ENCODE peak calls at places on chromosomes 4 and X, in four cellular contexts. One of them, this sample, is unnamed.
A peak's percentile ranks its signal among the peaks of the same experiment; 100 is the strongest.

GRCh38 chr4:121567748-121568147 is 129.0 kb downstream of the ANXA5 start:
- DNase-seq in HepG2: no peak
- DNase-seq in K562: no peak
- DNase-seq in HCT116: no peak
- DNase-seq in this sample: no peak

GRCh38 chrX:147875866-147876596 is 35.7 kb upstream of the FMR1 start:
- DNase-seq in HCT116: no peak
- DNase-seq in K562: no peak
- DNase-seq in HepG2: peak; percentile 85
- DNase-seq in this sample: no peak

GRCh38 chr4:181566490-181566889 is 676.7 kb upstream of the TENM3 start:
- DNase-seq in HCT116: no peak
- DNase-seq in HepG2: no peak
- DNase-seq in K562: no peak
- DNase-seq in this sample: no peak

GRCh38 chrX:9765737-9766098 is at the start of gene GPR143:
- DNase-seq in HepG2: no peak
- DNase-seq in HCT116: no peak
- DNase-seq in K562: no peak
- DNase-seq in this sample: no peak

GRCh38 chr4:70925899-70926635 is 23.9 kb downstream of the MOB1B start:
- DNase-seq in HepG2: no peak
- DNase-seq in K562: no peak
- DNase-seq in HCT116: no peak
- DNase-seq in this sample: no peak

GRCh38 chr4:56326363-56326762 is 60.9 kb downstream of the AASDH start:
- DNase-seq in K562: no peak
- DNase-seq in HepG2: no peak
- DNase-seq in HCT116: no peak
- DNase-seq in this sample: no peak

GRCh38 chr4:186688150-186688943 is 35.3 kb downstream of the FAT1 start:
- DNase-seq in HepG2: peak; percentile 53
- DNase-seq in K562: no peak
- DNase-seq in HCT116: no peak
- DNase-seq in this sample: no peak

GRCh38 chr4:6342530-6343293 is 73.1 kb downstream of the WFS1 start:
- DNase-seq in HepG2: no peak
- DNase-seq in HCT116: no peak
- DNase-seq in K562: no peak
- DNase-seq in this sample: no peak

GRCh38 chr4:186725422-186726149 is 1.9 kb upstream of the FAT1 start:
- DNase-seq in K562: peak; percentile 59
- DNase-seq in HCT116: peak; percentile 64
- DNase-seq in HepG2: peak; percentile 68
- DNase-seq in this sample: peak; percentile 39

GRCh38 chr4:145824469-145824868 is 114.2 kb downstream of the ZNF827 start:
- DNase-seq in HCT116: no peak
- DNase-seq in HepG2: no peak
- DNase-seq in K562: peak; percentile 8
- DNase-seq in this sample: no peak
- TF ChIP-seq TCF7L2 in HCT116: no peak
- TF ChIP-seq TCF7L2 in HepG2: no peak
- TF ChIP-seq TCF7L2 in K562: no peak
- TF ChIP-seq TCF7L2 in this sample: no peak

GRCh38 chr4:183100298-183100599 is 1.2 kb downstream of the WWC2 start:
- DNase-seq in HepG2: no peak
- DNase-seq in HCT116: no peak
- DNase-seq in K562: no peak
- DNase-seq in this sample: no peak

GRCh38 chr4:183101956-183102480 is 3.0 kb downstream of the WWC2 start:
- DNase-seq in K562: no peak
- DNase-seq in HCT116: no peak
- DNase-seq in HepG2: peak; percentile 63
- DNase-seq in this sample: no peak

GRCh38 chr4:183098723-183099536 is at the start of gene WWC2:
- DNase-seq in K562: peak; percentile 83
- DNase-seq in HCT116: peak; percentile 80
- DNase-seq in HepG2: peak; percentile 83
- DNase-seq in this sample: no peak

GRCh38 chr4:183099537-183100297 is 660 bp downstream of the WWC2 start:
- DNase-seq in K562: peak; percentile 38
- DNase-seq in HepG2: peak; percentile 35
- DNase-seq in HCT116: no peak
- DNase-seq in this sample: no peak

DNA sequence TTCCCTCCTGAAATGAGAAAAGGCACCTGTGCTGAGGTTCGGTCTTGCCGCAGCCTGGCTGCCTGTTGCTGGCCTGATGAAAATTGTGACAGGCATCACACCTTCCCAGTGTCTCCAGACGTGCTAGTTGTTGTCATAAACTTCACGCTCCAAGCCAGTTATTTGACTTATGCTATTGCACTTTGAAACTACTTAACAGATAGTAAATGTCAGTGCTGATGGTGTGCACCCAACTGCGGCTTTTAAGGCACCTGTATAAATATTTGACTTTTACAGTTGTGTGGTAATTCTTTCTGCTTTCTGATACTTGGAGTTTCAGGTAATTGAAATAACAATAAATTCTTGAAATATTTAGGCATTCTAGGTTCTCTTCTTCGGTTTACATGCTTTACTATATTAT is 1.8 kb downstream of the WWC2 start:
- DNase-seq in HCT116: no peak
- DNase-seq in K562: no peak
- DNase-seq in HepG2: peak; percentile 79
- DNase-seq in this sample: no peak
- TF ChIP-seq TCF7L2 in HCT116: no peak
- TF ChIP-seq TCF7L2 in K562: no peak
- TF ChIP-seq TCF7L2 in HepG2: no peak
- TF ChIP-seq TCF7L2 in this sample: no peak

GRCh38 chrX:100658936-100659335 is 14.9 kb downstream of the SRPX2 start:
- DNase-seq in HepG2: no peak
- DNase-seq in HCT116: no peak
- DNase-seq in K562: no peak
- DNase-seq in this sample: no peak

GRCh38 chrX:100662153-100662552 is 18.2 kb downstream of the SRPX2 start:
- DNase-seq in HCT116: no peak
- DNase-seq in K562: no peak
- DNase-seq in HepG2: no peak
- DNase-seq in this sample: no peak

GRCh38 chrX:100662791-100663190 is 18.8 kb downstream of the SRPX2 start:
- DNase-seq in HepG2: no peak
- DNase-seq in K562: no peak
- DNase-seq in HCT116: no peak
- DNase-seq in this sample: no peak

GRCh38 chrX:100663651-100664050 is 19.7 kb downstream of the SRPX2 start:
- DNase-seq in HepG2: no peak
- DNase-seq in K562: no peak
- DNase-seq in HCT116: no peak
- DNase-seq in this sample: no peak

DNA sequence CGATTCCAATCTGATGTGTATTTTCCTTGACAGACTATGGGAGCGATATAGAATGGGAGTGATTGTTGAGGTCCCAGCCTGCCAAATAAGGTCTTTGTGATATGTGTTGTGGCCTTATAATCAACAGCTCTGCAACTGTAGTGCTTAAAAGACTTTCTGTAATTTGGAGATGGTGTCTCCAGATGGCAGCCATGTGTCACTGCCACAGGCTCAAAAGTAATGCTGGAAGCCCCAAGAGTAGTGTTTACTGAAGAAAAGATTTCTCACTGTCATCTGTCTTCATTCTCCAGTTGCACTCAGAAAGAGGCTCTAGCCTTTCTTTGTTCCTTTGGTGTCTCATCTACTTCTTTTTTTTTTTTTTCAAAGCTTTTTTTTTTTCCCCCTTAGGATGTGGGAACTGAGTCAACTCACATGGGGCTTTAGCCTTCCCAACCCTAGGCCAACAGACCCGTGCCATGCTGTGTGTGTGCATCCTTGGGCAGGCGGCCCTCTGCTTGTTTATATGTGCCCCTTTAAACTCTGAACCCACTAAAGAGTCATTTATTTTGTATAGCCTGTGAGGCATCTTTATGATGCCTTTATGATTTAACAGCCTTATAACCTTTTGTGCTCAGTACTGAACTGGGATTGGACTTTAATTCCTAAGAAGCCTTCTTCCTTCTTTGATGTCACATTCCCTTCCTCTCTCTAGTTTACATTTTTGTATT is 15.6 kb downstream of the SRPX2 start:
- DNase-seq in HCT116: no peak
- DNase-seq in K562: no peak
- DNase-seq in HepG2: no peak
- DNase-seq in this sample: no peak
- TF ChIP-seq TCF7L2 in HCT116: no peak
- TF ChIP-seq TCF7L2 in K562: no peak
- TF ChIP-seq TCF7L2 in HepG2: no peak
- TF ChIP-seq TCF7L2 in this sample: no peak

GRCh38 chr4:151169900-151170299 is 70.5 kb downstream of the RPS3A start:
- DNase-seq in HCT116: no peak
- DNase-seq in HepG2: no peak
- DNase-seq in K562: no peak
- DNase-seq in this sample: no peak
- TF ChIP-seq TCF7L2 in HCT116: no peak
- TF ChIP-seq TCF7L2 in HepG2: no peak
- TF ChIP-seq TCF7L2 in K562: no peak
- TF ChIP-seq TCF7L2 in this sample: no peak

This sample was measured in Panc1.